ENCODE peak calls at places on chromosomes 5 and 9, in nine cellular contexts. H is cardiac fibroblast, E is sigmoid colon, G is epithelial cell of esophagus, O is heart left ventricle, C is fibroblast of the aortic adventitia, S is brain microvascular endothelial cell, B is upper lobe of right lung, A is kidney epithelial cell. M is an unnamed sample.

GRCh38 chr5:72172832-72173231 is 65.6 kb downstream of the MAP1B start:
- DNase-seq in H (no peak), E (no peak), G (no peak), O (no peak), C (no peak), S (no peak), B (no peak), A (no peak), M (no peak)

GRCh38 chr5:10288600-10289213 is 19.0 kb downstream of the CMBL start:
- DNase-seq in H (no peak), E (no peak), G (peak), O (peak), C (no peak), S (no peak), B (peak), A (peak), M (no peak)

GRCh38 chr9:34603610-34604231 is 8.2 kb downstream of the RPP25L start:
- DNase-seq in H (peak), E (peak), G (peak), O (peak), C (peak), S (peak), B (peak), A (no peak), M (peak)

GRCh38 chr9:69976165-69976564 is 67.5 kb upstream of the MAMDC2 start:
- DNase-seq in H (peak), E (no peak), G (peak), O (no peak), C (peak), S (peak), B (no peak), A (peak), M (peak)

GRCh38 chr5:175478384-175479124 is at the start of gene SFXN1:
- DNase-seq in H (peak), E (peak), G (peak), O (peak), C (peak), S (peak), B (peak), A (no peak), M (peak)

GRCh38 chr5:113864437-113864836 is 350.9 kb downstream of the YTHDC2 start:
- DNase-seq in H (no peak), E (no peak), G (no peak), O (no peak), C (no peak), S (no peak), B (no peak), A (no peak), M (no peak)

GRCh38 chr9:89623925-89624420 is 19.2 kb downstream of the GADD45G start:
- DNase-seq in H (no peak), E (peak), G (no peak), O (peak), C (no peak), S (no peak), B (peak), A (no peak), M (no peak)

GRCh38 chr5:157080291-157080690 is 21.4 kb upstream of the HAVCR1 start:
- DNase-seq in H (no peak), E (no peak), G (no peak), O (no peak), C (no peak), S (no peak), B (no peak), A (no peak), M (no peak)

GRCh38 chr9:106620081-106620480 is 242.9 kb upstream of the ZNF462 start:
- DNase-seq in H (no peak), E (no peak), G (peak), O (no peak), C (no peak), S (no peak), B (no peak), A (no peak), M (no peak)

GRCh38 chr5:138664276-138664943 is 88.8 kb upstream of the CTNNA1 start:
- DNase-seq in H (peak), E (no peak), G (peak), O (no peak), C (peak), S (peak), B (no peak), A (no peak), M (peak)

GRCh38 chr5:128199104-128199503 is 115.5 kb downstream of the SLC12A2 start:
- DNase-seq in H (peak), E (no peak), G (peak), O (no peak), C (peak), S (peak), B (no peak), A (peak), M (peak)

GRCh38 chr5:53381-54174 is 38.4 kb upstream of the PLEKHG4B start:
- DNase-seq in H (peak), E (no peak), G (peak), O (no peak), C (no peak), S (no peak), B (peak), A (no peak), M (no peak)

GRCh38 chr9:25678147-25678666 is at the start of gene TUSC1:
- DNase-seq in H (peak), E (peak), G (peak), O (peak), C (peak), S (peak), B (peak), A (peak), M (peak)

DNA sequence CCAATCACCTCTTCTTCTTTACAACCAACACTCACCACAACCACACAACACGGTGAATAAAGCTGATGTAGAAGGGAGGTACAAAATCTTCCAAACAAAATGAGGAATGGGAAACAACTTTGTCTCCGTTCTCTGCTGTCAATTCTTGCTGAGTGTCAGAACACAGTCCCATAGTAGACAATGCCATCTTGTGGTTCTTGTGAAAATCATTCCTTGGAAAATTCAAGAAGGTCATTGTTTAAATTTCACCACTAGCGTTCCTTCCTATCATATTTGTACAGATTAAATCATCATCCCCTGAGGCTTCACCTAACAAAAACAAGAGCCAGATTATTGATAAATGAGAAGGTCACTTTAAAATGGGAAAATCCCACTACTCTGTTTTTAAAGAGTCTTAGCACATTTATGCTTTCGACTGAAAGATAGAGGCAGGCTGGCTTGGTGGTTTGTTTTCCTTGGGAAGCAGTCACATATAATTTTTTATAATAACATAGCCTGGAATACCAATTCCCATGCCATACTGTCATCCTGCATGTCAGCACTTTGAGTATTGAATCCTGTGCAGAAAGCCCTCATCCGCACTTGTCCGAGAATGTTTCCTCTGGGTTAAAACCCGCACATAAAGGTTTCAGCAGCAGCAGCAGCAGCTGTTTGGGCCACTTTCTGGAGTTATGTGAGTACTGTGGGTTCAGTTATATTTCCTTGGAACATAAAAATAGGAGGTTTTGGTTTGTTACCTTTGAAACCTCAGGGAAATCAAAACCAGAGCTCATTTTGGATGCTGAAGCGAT is 395.0 kb upstream of the SMARCA2 start:
- DNase-seq in H (peak), E (no peak), G (peak), O (no peak), C (no peak), S (no peak), B (no peak), A (peak), M (no peak)
- TF ChIP-seq CTCF in H (no peak), E (no peak), G (peak), O (no peak), C (no peak), S (no peak), B (peak), A (peak), M (no peak)

GRCh38 chr5:172799416-172799815 is 28.4 kb upstream of the DUSP1 start:
- DNase-seq in H (no peak), E (no peak), G (no peak), O (no peak), C (no peak), S (no peak), B (peak), A (no peak), M (no peak)

GRCh38 chr5:172796306-172796705 is 25.3 kb upstream of the DUSP1 start:
- DNase-seq in H (no peak), E (no peak), G (no peak), O (no peak), C (no peak), S (no peak), B (peak), A (no peak), M (no peak)

GRCh38 chr5:172797800-172798199 is 26.8 kb upstream of the DUSP1 start:
- DNase-seq in H (no peak), E (peak), G (no peak), O (no peak), C (no peak), S (no peak), B (peak), A (no peak), M (no peak)

GRCh38 chr5:172800088-172800551 is 29.1 kb upstream of the DUSP1 start:
- DNase-seq in H (peak), E (peak), G (peak), O (peak), C (peak), S (peak), B (peak), A (peak), M (peak)

DNA sequence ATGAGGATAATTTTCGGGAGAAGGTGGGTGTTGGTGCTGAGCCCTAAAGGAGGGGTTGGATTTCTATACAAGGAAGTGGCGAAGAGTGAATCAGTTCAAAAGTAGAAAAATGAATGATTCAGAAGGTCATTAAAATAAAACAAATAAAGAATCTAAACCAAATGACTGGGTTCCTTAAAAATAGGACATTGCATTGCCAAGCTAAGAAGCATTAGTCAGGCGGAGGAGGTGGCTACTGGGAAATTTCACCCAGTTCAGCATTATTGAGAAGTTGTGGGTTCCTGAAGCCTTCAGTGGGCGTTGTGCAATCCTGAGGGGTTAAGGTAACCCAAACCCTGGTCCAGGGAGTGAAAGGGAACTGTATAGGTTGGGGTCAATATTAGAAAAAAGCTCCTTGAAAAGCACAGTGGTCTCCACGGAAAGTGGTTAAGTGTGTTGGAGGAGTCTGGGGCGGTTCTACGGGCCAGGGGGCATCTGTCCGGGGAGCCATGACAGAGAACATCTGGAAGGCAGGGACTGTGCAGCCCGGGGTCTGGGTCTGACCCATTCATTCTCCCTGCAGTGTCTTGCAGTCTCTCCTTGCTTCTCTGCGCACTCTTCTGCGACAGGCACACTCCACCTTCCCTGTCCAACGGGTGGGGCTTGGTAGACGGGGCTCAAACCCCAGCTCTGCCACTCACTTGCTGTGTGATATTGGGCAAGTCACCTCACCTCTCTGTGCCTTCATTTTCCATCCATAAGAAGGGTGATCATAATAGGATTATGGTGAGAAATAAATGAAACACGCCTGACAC is 27.6 kb upstream of the DUSP1 start:
- DNase-seq in H (peak), E (peak), G (peak), O (peak), C (peak), S (peak), B (peak), A (peak), M (peak)
- H3K4me3 ChIP-seq in H (no peak), E (no peak), G (no peak), O (no peak), C (no peak), S (no peak), B (no peak), A (no peak), M (no peak)

DNA sequence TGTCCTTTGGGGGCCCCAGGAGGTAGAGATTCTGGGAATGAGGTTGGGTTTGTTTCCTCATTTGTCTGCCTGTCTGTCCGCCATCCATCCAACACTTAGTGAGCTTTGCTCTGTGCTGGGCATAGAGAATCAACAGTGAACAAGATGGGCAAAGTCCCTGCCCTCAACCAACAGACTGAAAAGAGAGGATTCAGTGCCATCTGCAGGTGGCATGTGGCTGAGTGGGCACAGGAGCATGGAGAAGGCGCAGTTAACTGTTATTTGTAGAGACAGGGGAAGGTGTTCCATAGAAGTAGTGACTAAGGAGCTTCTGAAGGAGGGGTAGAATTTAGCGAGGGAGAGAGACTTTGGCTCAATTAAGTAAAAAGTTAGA is 23.1 kb downstream of the POLR1E start:
- DNase-seq in H (no peak), E (no peak), G (no peak), O (peak), C (no peak), S (no peak), B (peak), A (no peak), M (no peak)
- TF ChIP-seq CTCF in H (no peak), E (no peak), G (no peak), O (no peak), C (no peak), S (no peak), B (no peak), A (no peak), M (no peak)

GRCh38 chr5:169979871-169980270 is 424 bp downstream of the INSYN2B start:
- DNase-seq in H (peak), E (no peak), G (no peak), O (no peak), C (peak), S (no peak), B (no peak), A (no peak), M (no peak)

GRCh38 chr5:169980418-169981053 is at the start of gene INSYN2B:
- DNase-seq in H (peak), E (peak), G (peak), O (peak), C (peak), S (peak), B (no peak), A (peak), M (peak)

GRCh38 chr5:169974121-169974770 is 6.0 kb downstream of the INSYN2B start:
- DNase-seq in H (no peak), E (no peak), G (no peak), O (no peak), C (no peak), S (no peak), B (no peak), A (no peak), M (peak)

GRCh38 chr5:169978744-169979143 is 1.6 kb downstream of the INSYN2B start:
- DNase-seq in H (peak), E (no peak), G (no peak), O (no peak), C (peak), S (no peak), B (no peak), A (no peak), M (no peak)
- H3K4me3 ChIP-seq in H (peak), E (no peak), G (no peak), O (no peak), C (peak), S (peak), B (no peak), A (peak), M (no peak)

GRCh38 chr9:76219555-76220151 is 174.6 kb downstream of the RFK start:
- DNase-seq in H (peak), E (no peak), G (no peak), O (no peak), C (no peak), S (peak), B (no peak), A (no peak), M (no peak)
- TF ChIP-seq CTCF in H (peak), E (no peak), G (no peak), O (peak), C (peak), S (peak), B (no peak), A (peak), M (peak)

DNA sequence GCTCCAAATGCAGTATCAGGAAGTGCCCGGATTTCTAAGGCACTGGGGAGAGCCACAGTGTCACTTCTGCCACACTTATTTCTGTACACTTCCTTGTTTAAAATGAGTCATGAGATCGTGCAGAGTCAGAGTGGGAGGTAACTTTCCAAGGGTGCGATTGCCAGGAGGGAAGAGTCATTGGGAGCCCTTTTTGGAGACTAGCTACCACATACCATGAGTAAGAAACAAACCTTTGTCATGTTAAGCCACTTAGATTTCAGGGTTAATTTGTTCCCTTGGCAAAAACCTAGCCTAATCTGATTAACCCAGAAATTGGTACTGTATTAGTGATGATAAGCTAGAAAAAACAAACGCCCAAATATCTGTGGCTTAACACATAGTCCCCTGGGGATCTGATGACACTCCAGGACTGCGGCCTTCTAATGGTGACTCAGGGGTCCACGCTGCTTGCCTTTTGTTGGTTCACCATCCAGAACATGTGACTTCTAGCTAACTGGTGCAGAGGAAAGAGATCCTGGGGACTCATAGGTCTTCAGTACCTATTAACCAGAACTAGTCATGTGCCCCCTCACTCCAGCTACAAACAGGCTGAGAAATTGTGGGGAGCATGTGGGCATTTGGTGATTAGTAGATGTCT is 48.6 kb upstream of the TLE1 start:
- DNase-seq in H (peak), E (no peak), G (peak), O (no peak), C (peak), S (peak), B (no peak), A (peak), M (peak)
- H3K4me3 ChIP-seq in H (no peak), E (no peak), G (no peak), O (no peak), C (no peak), S (no peak), B (no peak), A (no peak), M (no peak)

GRCh38 chr5:26024774-26025173 is 1013.6 kb downstream of the CDH9 start:
- DNase-seq in H (no peak), E (no peak), G (no peak), O (no peak), C (no peak), S (no peak), B (no peak), A (no peak), M (no peak)
- TF ChIP-seq CTCF in H (no peak), E (no peak), G (no peak), O (no peak), C (no peak), S (peak), B (no peak), A (peak), M (no peak)

M was measured in fibroblast of villous mesenchyme.